ENCODE peak calls at places on chromosomes 16 and 17, in eight cellular contexts. C is A549, G is transverse colon, J is testis, D is IMR-90, T is adrenal gland, S is right lobe of liver, V is HCT116. Y is an unnamed sample.

GRCh38 chr17:77677210-77677609 is 281.3 kb upstream of the TNRC6C start:
- DNase-seq in C (no peak), G (no peak), J (no peak), D (no peak), T (no peak), S (no peak), V (no peak), Y (no peak)

GRCh38 chr17:79974786-79975497 is 60.7 kb downstream of the TBC1D16 start:
- DNase-seq in C (peak; percentile 33), G (no peak), J (no peak), D (no peak), T (no peak), S (no peak), V (no peak), Y (no peak)

GRCh38 chr17:69246726-69247375 is 18.2 kb upstream of the ABCA10 start:
- DNase-seq in C (peak; percentile 55), G (no peak), J (no peak), D (peak; percentile 55), T (no peak), S (no peak), V (peak; percentile 55), Y (no peak)

GRCh38 chr17:61503961-61504360 is 51.7 kb downstream of the TBX4 start:
- DNase-seq in C (no peak), G (no peak), J (no peak), D (no peak), T (no peak), S (no peak), V (no peak), Y (no peak)

GRCh38 chr16:2530629-2531318 is 434 bp downstream of the CEMP1 start:
- DNase-seq in C (no peak), G (no peak), J (no peak), D (no peak), T (no peak), S (no peak), V (no peak), Y (no peak)

GRCh38 chr17:44979426-44980273 is 11.5 kb upstream of the C1QL1 start:
- DNase-seq in C (no peak), G (peak; percentile 51), J (no peak), D (peak; percentile 82), T (no peak), S (no peak), V (no peak), Y (no peak)

GRCh38 chr17:1227917-1228751 is 42.1 kb upstream of the BHLHA9 start:
- DNase-seq in C (no peak), G (peak; percentile 50), J (peak; percentile 32), D (no peak), T (peak; percentile 49), S (peak; percentile 52), V (no peak), Y (peak; percentile 48)

GRCh38 chr16:28193530-28194423 is 18.0 kb downstream of the XPO6 start:
- DNase-seq in C (peak; percentile 59), G (no peak), J (no peak), D (peak; percentile 98), T (no peak), S (no peak), V (no peak), Y (no peak)

GRCh38 chr17:43782903-43783462 is 2.7 kb downstream of the CFAP97D1 start:
- DNase-seq in C (no peak), G (no peak), J (no peak), D (no peak), T (no peak), S (no peak), V (no peak), Y (no peak)

GRCh38 chr17:43779145-43780125 is 658 bp upstream of the DUSP3 start:
- DNase-seq in C (peak; percentile 66), G (no peak), J (no peak), D (peak; percentile 25), T (peak; percentile 48), S (no peak), V (peak; percentile 34), Y (no peak)

GRCh38 chr17:43780135-43780534 is at the start of gene CFAP97D1:
- DNase-seq in C (no peak), G (no peak), J (no peak), D (no peak), T (no peak), S (no peak), V (no peak), Y (no peak)

GRCh38 chr17:43774304-43775250 is 4.2 kb downstream of the DUSP3 start:
- DNase-seq in C (no peak), G (no peak), J (no peak), D (no peak), T (no peak), S (no peak), V (no peak), Y (no peak)

DNA sequence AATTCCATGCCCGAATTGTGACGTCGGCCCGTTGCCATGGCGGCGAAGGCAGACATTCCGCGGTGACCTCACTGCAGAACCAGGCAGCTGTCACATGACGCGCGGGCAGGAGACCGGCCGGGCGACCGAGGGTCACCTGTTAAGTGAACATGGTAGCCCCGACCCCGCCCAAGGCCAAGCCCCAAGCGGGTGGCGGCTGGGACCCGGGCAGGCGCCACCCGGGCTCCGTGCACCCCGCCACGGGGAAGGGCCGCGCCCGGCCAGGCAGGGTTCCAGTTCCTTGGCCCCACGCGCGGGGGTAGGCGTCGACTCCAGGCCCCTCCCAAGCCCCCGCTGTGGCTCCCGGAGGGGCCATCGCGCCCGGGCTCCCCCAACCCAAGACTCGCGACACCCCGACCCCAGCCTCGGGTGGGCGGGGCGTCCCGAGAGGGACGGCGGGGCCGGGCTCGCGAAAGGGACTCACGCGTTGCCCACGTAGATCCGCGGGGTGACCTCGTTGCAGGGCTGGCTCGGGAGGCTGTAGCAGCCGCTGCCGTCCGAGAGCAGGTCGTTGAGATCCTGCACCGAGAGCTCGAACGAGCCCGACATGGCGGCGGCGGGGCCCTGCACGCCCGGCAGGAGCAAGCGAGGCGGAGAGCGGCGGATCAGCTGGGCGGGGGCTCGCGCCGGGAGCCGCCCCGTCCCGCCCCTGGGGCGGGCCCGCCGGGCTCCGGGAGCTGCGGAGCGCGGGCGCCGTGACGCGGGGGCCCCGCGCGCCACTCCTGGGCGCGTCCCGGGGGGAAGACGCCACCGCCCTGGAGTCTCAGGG is at the start of gene DUSP3:
- DNase-seq in C (peak; percentile 97), G (peak; percentile 96), J (peak; percentile 97), D (peak; percentile 91), T (peak; percentile 99), S (peak; percentile 98), V (peak; percentile 81), Y (peak; percentile 97)
- TF ChIP-seq POLR2A in C (peak; percentile 72), G (peak; percentile 89), J (peak; percentile 18), D (peak; percentile 89), T (peak; percentile 94), S (peak; percentile 97), V (peak; percentile 63), Y (peak; percentile 94)

DNA sequence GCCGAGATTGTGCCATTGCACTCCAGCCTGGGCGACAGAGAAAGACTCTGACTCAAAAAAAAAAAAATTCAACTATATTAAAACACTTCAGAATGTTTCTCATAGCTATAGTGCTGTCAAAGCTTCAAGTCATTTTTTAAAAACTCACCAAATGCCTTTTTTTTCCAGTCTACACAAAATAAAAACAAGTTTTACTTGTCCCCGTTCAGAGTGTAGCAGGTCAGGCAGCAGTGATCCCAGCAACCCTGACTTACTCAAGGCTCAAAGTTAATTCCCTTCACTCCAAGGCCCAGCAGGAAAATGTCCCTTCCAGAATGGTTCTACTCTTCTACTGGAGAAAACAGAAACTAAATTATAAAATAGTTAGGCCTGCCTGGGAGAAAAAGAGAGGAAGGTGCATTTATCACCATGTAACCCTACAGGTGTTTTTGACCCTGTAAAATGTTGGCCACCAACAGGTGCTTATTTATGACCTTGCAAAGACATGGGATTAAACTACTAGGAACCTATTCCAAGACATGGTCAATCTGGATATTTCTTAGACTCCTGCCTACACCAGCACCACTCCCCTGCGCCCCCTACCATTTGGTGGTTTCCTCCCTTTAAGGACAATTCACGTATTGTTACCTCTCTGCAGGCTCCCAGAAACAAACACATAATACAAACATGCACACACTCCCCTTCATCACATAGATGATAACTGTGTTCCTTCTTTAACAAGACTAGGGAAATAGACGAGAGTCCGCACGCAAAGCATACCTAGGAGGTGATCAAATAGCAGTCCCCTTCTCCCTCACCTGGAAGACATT is 5.4 kb downstream of the AMFR start:
- DNase-seq in C (no peak), G (no peak), J (no peak), D (no peak), T (no peak), S (no peak), V (no peak), Y (no peak)
- TF ChIP-seq CTCF in C (no peak), G (no peak), J (no peak), D (no peak), T (no peak), S (no peak), V (no peak), Y (no peak)

GRCh38 chr17:75472119-75472518 is 15.7 kb downstream of the TMEM94 start:
- DNase-seq in C (no peak), G (no peak), J (no peak), D (no peak), T (no peak), S (peak; percentile 49), V (no peak), Y (no peak)

GRCh38 chr17:75468779-75469373 is 12.4 kb downstream of the TMEM94 start:
- DNase-seq in C (no peak), G (peak; percentile 67), J (no peak), D (no peak), T (no peak), S (no peak), V (no peak), Y (no peak)

GRCh38 chr17:75465039-75465438 is 8.6 kb downstream of the TMEM94 start:
- DNase-seq in C (no peak), G (no peak), J (no peak), D (no peak), T (no peak), S (no peak), V (no peak), Y (no peak)

GRCh38 chr17:75471207-75471606 is 14.8 kb downstream of the TMEM94 start:
- DNase-seq in C (no peak), G (no peak), J (no peak), D (no peak), T (no peak), S (no peak), V (no peak), Y (no peak)

GRCh38 chr17:75468311-75468754 is 11.9 kb downstream of the TMEM94 start:
- DNase-seq in C (no peak), G (no peak), J (no peak), D (no peak), T (peak; percentile 97), S (no peak), V (no peak), Y (no peak)
- H3K4me1 ChIP-seq in C (peaks cover 3% of the 10 kb centered on the region), G (no peaks in the 10 kb centered on the region), J (peaks cover 9% of the 10 kb centered on the region), D (no peaks in the 10 kb centered on the region), T (peaks cover 17% of the 10 kb centered on the region), S (no peaks in the 10 kb centered on the region), V (no peaks in the 10 kb centered on the region), Y (no peaks in the 10 kb centered on the region)

DNA sequence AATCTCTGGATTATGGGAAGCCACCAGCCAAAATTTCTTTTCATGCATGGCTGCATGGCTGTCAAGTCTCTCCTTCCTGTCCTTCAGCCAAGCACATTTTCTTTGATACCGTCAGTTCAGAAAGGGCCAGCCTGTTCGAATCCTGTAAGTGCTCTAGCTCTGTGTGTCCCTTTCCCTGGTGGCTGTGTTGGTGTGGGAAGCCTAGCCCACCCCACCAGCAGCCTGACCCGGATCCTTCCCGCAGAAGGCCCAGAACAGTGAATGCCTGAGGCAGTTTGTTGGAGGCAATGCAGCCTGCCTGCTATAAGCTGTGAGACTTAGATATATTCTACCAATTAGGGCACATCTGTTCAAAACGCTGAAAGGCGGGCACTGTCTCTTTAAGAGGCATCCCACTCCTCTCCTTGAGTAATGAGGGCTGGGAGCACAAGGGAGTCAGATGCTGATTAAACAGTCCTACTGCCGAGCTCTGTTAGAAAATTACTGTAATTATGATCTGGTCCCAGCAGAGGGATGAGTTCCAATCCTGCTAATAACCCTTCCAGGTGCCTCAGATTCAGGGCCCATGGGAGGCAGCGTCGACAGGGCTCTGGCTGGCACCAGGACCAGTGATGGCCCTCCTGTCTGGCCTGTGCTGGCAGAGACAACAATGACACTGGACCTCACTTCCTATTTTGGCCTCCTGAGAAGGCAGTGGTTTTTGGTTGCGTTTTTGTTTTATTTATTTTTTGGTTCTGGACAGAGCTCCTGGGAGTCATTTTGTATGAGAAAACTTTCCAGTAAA is 18.5 kb downstream of the SNX11 start:
- DNase-seq in C (no peak), G (no peak), J (no peak), D (no peak), T (no peak), S (no peak), V (no peak), Y (no peak)
- TF ChIP-seq POLR2A in C (no peak), G (no peak), J (no peak), D (no peak), T (no peak), S (no peak), V (no peak), Y (no peak)

Y was measured in tibial nerve.